ENCODE peak calls at places on chromosomes 2 and 18, in four cellular contexts. G is SK-N-SH, F is HepG2, P is HCT116. Y is an unnamed sample.

GRCh38 chr18:29874519-29875098 is 1167.9 kb downstream of the DSC3 start:
- DNase-seq in F (peak), G (peak), P (peak), Y (peak)

GRCh38 chr2:158134655-158135054 is 33.0 kb downstream of the UPP2 start:
- DNase-seq in P (no peak), G (no peak), F (peak), Y (no peak)

GRCh38 chr2:202560200-202560599 is 74.6 kb upstream of the FAM117B start:
- DNase-seq in F (no peak), P (no peak), G (no peak), Y (no peak)

GRCh38 chr2:9097239-9097638 is 93.8 kb upstream of the MBOAT2 start:
- DNase-seq in P (no peak), F (no peak), G (peak), Y (no peak)

GRCh38 chr2:83900859-83901258 is 558.2 kb downstream of the SUCLG1 start:
- DNase-seq in G (no peak), F (no peak), P (no peak), Y (no peak)

GRCh38 chr2:30425326-30425725 is 21.7 kb upstream of the LCLAT1 start:
- DNase-seq in P (no peak), G (peak), F (no peak), Y (no peak)

GRCh38 chr18:48997681-48997984 is 46.9 kb upstream of the SMAD7 start:
- DNase-seq in P (no peak), G (no peak), F (no peak), Y (no peak)

GRCh38 chr2:157559061-157559460 is 69.6 kb downstream of the ACVR1C start:
- DNase-seq in F (no peak), P (no peak), G (no peak), Y (no peak)

GRCh38 chr2:70659551-70659950 is 105.9 kb upstream of the TGFA start:
- DNase-seq in F (no peak), G (no peak), P (no peak), Y (no peak)

GRCh38 chr2:70657246-70657645 is 103.6 kb upstream of the TGFA start:
- DNase-seq in P (no peak), F (no peak), G (no peak), Y (no peak)

GRCh38 chr2:70651727-70652126 is 98.1 kb upstream of the TGFA start:
- DNase-seq in G (no peak), F (no peak), P (no peak), Y (no peak)

GRCh38 chr2:70655786-70656185 is 102.2 kb upstream of the TGFA start:
- DNase-seq in F (no peak), G (no peak), P (no peak), Y (no peak)

DNA sequence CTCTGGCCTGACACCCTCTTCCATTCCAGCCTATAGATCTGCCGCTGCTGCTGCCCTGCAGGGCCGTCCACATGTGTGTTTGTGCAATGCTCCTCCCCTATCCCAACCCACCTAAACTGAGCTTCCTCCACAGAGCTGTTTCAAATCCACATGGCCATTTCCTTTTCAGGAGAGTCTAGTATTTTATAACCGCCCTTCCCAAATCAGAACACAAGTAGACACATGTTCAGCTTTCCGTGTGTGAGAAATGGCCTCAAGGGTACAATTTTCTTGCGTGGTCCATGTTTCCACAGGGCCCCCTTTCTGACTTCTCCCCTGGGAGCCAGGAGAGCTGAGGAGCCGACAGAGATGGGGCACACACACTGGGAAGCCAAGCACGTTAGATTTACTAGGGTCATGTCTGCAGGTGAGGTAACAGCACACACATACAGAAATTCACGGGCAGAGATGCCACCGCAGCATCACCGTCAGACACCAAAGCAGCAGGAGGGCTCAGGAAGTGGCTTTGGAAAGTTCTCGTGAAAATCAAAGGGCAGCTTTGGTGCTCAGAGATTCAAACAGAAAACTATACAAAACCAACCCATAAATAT is 102.9 kb upstream of the TGFA start:
- DNase-seq in G (no peak), F (no peak), P (no peak), Y (no peak)
- TF ChIP-seq ELF1 in G (no peak), F (no peak), P (no peak), Y (no peak)

DNA sequence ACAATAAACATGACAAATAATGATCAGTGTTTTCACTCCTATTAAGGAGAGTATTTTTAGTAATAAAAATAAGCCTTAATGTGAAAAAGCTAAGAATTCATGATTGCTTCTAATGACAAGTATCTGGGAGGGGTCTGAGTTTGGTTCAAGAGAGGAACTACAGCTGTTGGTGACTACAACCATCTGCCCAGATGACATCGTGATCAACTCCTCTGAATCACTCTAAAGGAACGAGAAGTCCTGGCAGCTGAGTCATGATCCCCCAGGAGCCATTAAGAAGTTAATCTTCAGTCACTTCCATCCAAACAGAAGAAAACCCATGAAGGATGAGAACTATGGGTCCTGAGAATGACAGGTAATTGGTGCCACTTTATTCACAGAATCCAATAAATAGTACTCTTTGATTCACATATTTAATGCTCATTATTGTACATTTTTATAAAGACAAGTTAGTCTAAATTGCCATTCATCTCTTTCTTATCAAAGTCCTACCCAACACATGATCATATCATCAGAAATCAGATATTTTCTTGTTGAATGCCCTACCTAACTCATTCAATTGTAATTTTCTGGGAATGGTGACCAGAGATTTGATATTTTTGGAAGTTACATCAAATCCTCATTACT is 6.8 kb downstream of the TFPI start:
- DNase-seq in G (no peak), F (no peak), P (peak), Y (peak)
- TF ChIP-seq ELF1 in G (no peak), F (no peak), P (no peak), Y (no peak)

GRCh38 chr18:78778651-78779050 is 201.0 kb upstream of the SALL3 start:
- DNase-seq in F (no peak), P (no peak), G (no peak), Y (no peak)

GRCh38 chr18:78777992-78778391 is 201.6 kb upstream of the SALL3 start:
- DNase-seq in G (no peak), P (no peak), F (no peak), Y (no peak)

GRCh38 chr18:78781601-78781960 is 198.0 kb upstream of the SALL3 start:
- DNase-seq in P (no peak), G (no peak), F (no peak), Y (no peak)

GRCh38 chr18:78780719-78781600 is 198.7 kb upstream of the SALL3 start:
- DNase-seq in F (no peak), P (no peak), G (no peak), Y (no peak)

GRCh38 chr18:78779996-78780718 is 199.5 kb upstream of the SALL3 start:
- DNase-seq in P (no peak), G (no peak), F (no peak), Y (no peak)
- TF ChIP-seq ELF1 in P (no peak), G (no peak), F (no peak), Y (no peak)

GRCh38 chr18:25669741-25670140 is 317.8 kb upstream of the ZNF521 start:
- DNase-seq in G (no peak), P (no peak), F (no peak), Y (no peak)
- TF ChIP-seq ELF1 in G (no peak), P (no peak), F (no peak), Y (no peak)

GRCh38 chr2:174449033-174449432 is 37.8 kb downstream of the GPR155 start:
- DNase-seq in P (no peak), F (no peak), G (no peak), Y (no peak)
- TF ChIP-seq ELF1 in P (no peak), F (no peak), G (no peak), Y (no peak)

Y was measured in K562.